ENCODE peak calls at places on chromosomes 16 and 17, in eight cellular contexts. Q is esophagus squamous epithelium, X is mucosa of descending colon, M is PC-3, J is foreskin keratinocyte, H is IMR-90, R is kidney, W is GM13976. B is an unnamed sample.

GRCh38 chr16:66130296-66130910 is 236.1 kb upstream of the CDH5 start:
- DNase-seq in M (peak), R (no peak), X (no peak), W (no peak), H (peak), J (no peak), Q (no peak), B (no peak)

GRCh38 chr17:45092932-45093430 is 31.9 kb downstream of the NMT1 start:
- DNase-seq in J (peak), X (peak), W (no peak), R (peak), M (peak), H (peak), Q (no peak), B (no peak)

GRCh38 chr17:7419833-7420610 is at the start of gene SPEM1:
- DNase-seq in M (no peak), X (no peak), J (no peak), H (no peak), W (no peak), R (no peak), Q (no peak), B (no peak)

GRCh38 chr16:50699345-50700159 is 6.1 kb downstream of the NOD2 start:
- DNase-seq in M (peak), J (peak), H (peak), Q (no peak), R (peak), W (no peak), X (no peak), B (no peak)

GRCh38 chr17:5785867-5786509 is 201.7 kb upstream of the NLRP1 start:
- DNase-seq in H (peak), X (no peak), W (peak), J (no peak), Q (no peak), R (no peak), M (peak), B (peak)

GRCh38 chr16:88764080-88764479 is 20.9 kb downstream of the PIEZO1 start:
- DNase-seq in Q (no peak), X (no peak), J (no peak), R (no peak), H (no peak), W (no peak), M (no peak), B (no peak)

GRCh38 chr16:75660726-75661302 is 13.2 kb downstream of the TERF2IP start:
- DNase-seq in M (no peak), J (no peak), H (no peak), R (no peak), Q (no peak), W (no peak), X (no peak), B (no peak)

GRCh38 chr16:81140930-81141780 is 45.0 kb upstream of the GCSH start:
- DNase-seq in H (no peak), W (no peak), Q (no peak), J (no peak), M (peak), X (no peak), R (no peak), B (no peak)

GRCh38 chr16:9345046-9345445 is 253.6 kb downstream of the HAPSTR1 start:
- DNase-seq in R (no peak), X (no peak), H (no peak), Q (no peak), M (no peak), W (no peak), J (no peak), B (no peak)

GRCh38 chr17:68089881-68090280 is 54.3 kb downstream of the KPNA2 start:
- DNase-seq in W (peak), J (no peak), H (peak), M (peak), Q (no peak), X (peak), R (no peak), B (no peak)

GRCh38 chr17:50279181-50279526 is 4.9 kb downstream of the TMEM92 start:
- DNase-seq in Q (no peak), W (no peak), H (peak), X (no peak), R (no peak), J (no peak), M (peak), B (no peak)

GRCh38 chr16:88768041-88768876 is 16.8 kb downstream of the PIEZO1 start:
- DNase-seq in X (no peak), R (peak), J (no peak), M (no peak), H (peak), Q (no peak), W (no peak), B (no peak)

GRCh38 chr17:73359987-73360410 is 48.2 kb upstream of the CDC42EP4 start:
- DNase-seq in Q (no peak), W (no peak), X (peak), R (peak), J (no peak), H (no peak), M (peak), B (no peak)

GRCh38 chr17:82713015-82713723 is 3.3 kb upstream of the FN3KRP start:
- DNase-seq in Q (no peak), W (no peak), R (peak), J (no peak), M (no peak), H (no peak), X (no peak), B (no peak)

GRCh38 chr17:57461082-57461481 is 204.8 kb downstream of the MSI2 start:
- DNase-seq in Q (no peak), R (no peak), J (peak), W (no peak), X (no peak), H (peak), M (no peak), B (no peak)

GRCh38 chr16:23597003-23597756 is 1.1 kb upstream of the NDUFAB1 start:
- DNase-seq in R (no peak), X (peak), W (peak), J (no peak), M (peak), Q (no peak), H (no peak), B (peak)

GRCh38 chr16:53821957-53822625 is 118.1 kb downstream of the FTO start:
- DNase-seq in X (no peak), R (no peak), J (peak), Q (no peak), W (no peak), H (peak), M (peak), B (no peak)

GRCh38 chr17:67718325-67718941 is 697 bp downstream of the NOL11 start:
- DNase-seq in R (no peak), Q (no peak), W (peak), H (peak), M (peak), J (peak), X (no peak), B (peak)

GRCh38 chr16:75066861-75067447 is 49.6 kb downstream of the LDHD start:
- DNase-seq in J (no peak), W (no peak), X (no peak), Q (no peak), M (no peak), H (no peak), R (no peak), B (no peak)

GRCh38 chr16:88442811-88443576 is 10.1 kb upstream of the ZFPM1 start:
- DNase-seq in H (peak), W (peak), M (peak), Q (no peak), R (peak), J (no peak), X (peak), B (peak)

GRCh38 chr17:50534222-50534978 is 1.9 kb downstream of the EPN3 start:
- DNase-seq in H (no peak), Q (no peak), M (peak), X (peak), R (peak), J (no peak), W (no peak), B (no peak)

GRCh38 chr17:46949291-46950174 is 26.6 kb downstream of the GOSR2 start:
- DNase-seq in Q (no peak), X (no peak), H (peak), W (no peak), J (no peak), M (peak), R (no peak), B (no peak)

GRCh38 chr17:79732804-79733691 is 2.3 kb downstream of the ENPP7 start:
- DNase-seq in Q (no peak), J (no peak), R (no peak), X (peak), W (peak), H (no peak), M (no peak), B (peak)

GRCh38 chr17:65742433-65743312 is 181.2 kb upstream of the AXIN2 start:
- DNase-seq in J (peak), M (peak), X (no peak), W (no peak), H (peak), Q (no peak), R (no peak), B (no peak)

GRCh38 chr17:17740627-17741237 is 59.5 kb downstream of the RAI1 start:
- DNase-seq in M (no peak), Q (no peak), H (no peak), J (no peak), W (no peak), R (no peak), X (no peak), B (no peak)

GRCh38 chr16:87207965-87208364 is 109.2 kb downstream of the C16orf95 start:
- DNase-seq in R (no peak), X (no peak), H (no peak), Q (no peak), J (no peak), W (no peak), M (no peak), B (no peak)

GRCh38 chr17:72515291-72516065 is 394.7 kb downstream of the SOX9 start:
- DNase-seq in Q (no peak), W (no peak), M (no peak), H (peak), J (no peak), X (peak), R (no peak), B (no peak)

GRCh38 chr16:70804153-70804728 is 3.3 kb upstream of the VAC14 start:
- DNase-seq in R (no peak), W (no peak), J (peak), X (no peak), M (peak), Q (no peak), H (peak), B (no peak)

GRCh38 chr17:43431741-43432523 is 33.1 kb downstream of the ARL4D start:
- DNase-seq in X (no peak), R (peak), W (no peak), J (no peak), Q (no peak), M (no peak), H (peak), B (no peak)

GRCh38 chr16:79885320-79885719 is 284.8 kb upstream of the MAF start:
- DNase-seq in J (peak), M (no peak), R (no peak), Q (no peak), H (no peak), X (no peak), W (no peak), B (no peak)

GRCh38 chr16:59881366-59881765 is 1147.2 kb upstream of the GOT2 start:
- DNase-seq in M (no peak), R (no peak), W (no peak), H (no peak), X (no peak), Q (no peak), J (no peak), B (no peak)

GRCh38 chr17:34623856-34624766 is 44.7 kb downstream of the TMEM132E start:
- DNase-seq in X (no peak), Q (no peak), R (no peak), H (no peak), W (no peak), J (no peak), M (no peak), B (no peak)

GRCh38 chr16:1162701-1163566 is 10.0 kb downstream of the CACNA1H start:
- DNase-seq in H (no peak), W (no peak), R (no peak), Q (no peak), J (no peak), M (no peak), X (no peak), B (no peak)

GRCh38 chr17:50920891-50921595 is 54.9 kb upstream of the TOB1 start:
- DNase-seq in X (peak), W (no peak), R (peak), H (no peak), J (no peak), Q (no peak), M (no peak), B (no peak)

GRCh38 chr16:143456-143855 is 5.0 kb upstream of the NPRL3 start:
- DNase-seq in R (no peak), W (no peak), H (no peak), J (no peak), M (no peak), X (no peak), Q (no peak), B (no peak)

GRCh38 chr17:80725532-80725931 is 180.9 kb downstream of the RPTOR start:
- DNase-seq in H (no peak), M (no peak), R (no peak), W (no peak), Q (no peak), J (no peak), X (no peak), B (no peak)

GRCh38 chr16:69057400-69058378 is 47.8 kb upstream of the HAS3 start:
- DNase-seq in Q (no peak), H (peak), W (peak), R (no peak), J (peak), M (peak), X (no peak), B (peak)

GRCh38 chr17:41687828-41688640 is 651 bp upstream of the EIF1 start:
- DNase-seq in H (peak), W (no peak), Q (no peak), J (no peak), M (peak), R (peak), X (peak), B (no peak)

GRCh38 chr17:79417589-79417988 is 193.3 kb downstream of the RBFOX3 start:
- DNase-seq in H (no peak), J (no peak), X (no peak), Q (no peak), W (no peak), R (no peak), M (no peak), B (no peak)

GRCh38 chr16:73122604-73123386 is 74.9 kb upstream of the ZFHX3 start:
- DNase-seq in M (no peak), R (no peak), H (no peak), Q (no peak), J (no peak), W (no peak), X (no peak), B (peak)

GRCh38 chr16:73126453-73126853 is 78.5 kb upstream of the ZFHX3 start:
- DNase-seq in M (no peak), W (no peak), H (peak), X (no peak), J (no peak), R (no peak), Q (no peak), B (no peak)

GRCh38 chr16:73125860-73126259 is 77.9 kb upstream of the ZFHX3 start:
- DNase-seq in J (no peak), R (no peak), Q (no peak), H (peak), X (no peak), M (peak), W (no peak), B (no peak)

GRCh38 chr16:73124097-73124652 is 76.2 kb upstream of the ZFHX3 start:
- DNase-seq in Q (no peak), X (no peak), H (peak), R (no peak), J (peak), M (no peak), W (no peak), B (no peak)

DNA sequence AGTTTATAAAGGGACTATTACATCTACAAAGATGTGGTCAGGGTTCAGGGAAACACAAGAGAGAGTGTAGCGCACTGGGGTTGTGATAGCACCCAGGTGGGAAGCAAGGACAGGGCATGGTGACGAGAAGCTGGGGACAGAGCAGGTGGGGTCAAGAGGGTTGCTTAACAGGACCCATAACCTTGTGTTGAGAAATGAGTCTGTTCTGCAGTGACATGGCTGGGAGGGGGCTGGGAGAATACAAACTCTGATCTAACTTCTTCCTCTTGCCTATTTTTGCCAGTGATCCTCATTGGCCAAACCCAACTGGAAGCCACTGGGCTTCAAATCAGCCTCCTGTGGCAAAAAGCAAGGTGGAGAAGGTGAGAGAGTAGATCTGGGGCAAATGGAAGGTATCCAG is 76.7 kb upstream of the ZFHX3 start:
- DNase-seq in H (no peak), X (no peak), W (no peak), J (no peak), R (no peak), M (no peak), Q (no peak), B (no peak)
- TF ChIP-seq CTCF in H (no peak), X (no peak), W (no peak), J (no peak), R (no peak), M (no peak), Q (no peak), B (no peak)

GRCh38 chr16:30787613-30788378 is 791 bp upstream of the ZNF629 start:
- DNase-seq in W (no peak), X (no peak), R (no peak), M (no peak), Q (no peak), J (no peak), H (no peak), B (no peak)
- TF ChIP-seq CTCF in W (no peak), X (no peak), R (no peak), M (no peak), Q (no peak), J (no peak), H (no peak), B (no peak)

DNA sequence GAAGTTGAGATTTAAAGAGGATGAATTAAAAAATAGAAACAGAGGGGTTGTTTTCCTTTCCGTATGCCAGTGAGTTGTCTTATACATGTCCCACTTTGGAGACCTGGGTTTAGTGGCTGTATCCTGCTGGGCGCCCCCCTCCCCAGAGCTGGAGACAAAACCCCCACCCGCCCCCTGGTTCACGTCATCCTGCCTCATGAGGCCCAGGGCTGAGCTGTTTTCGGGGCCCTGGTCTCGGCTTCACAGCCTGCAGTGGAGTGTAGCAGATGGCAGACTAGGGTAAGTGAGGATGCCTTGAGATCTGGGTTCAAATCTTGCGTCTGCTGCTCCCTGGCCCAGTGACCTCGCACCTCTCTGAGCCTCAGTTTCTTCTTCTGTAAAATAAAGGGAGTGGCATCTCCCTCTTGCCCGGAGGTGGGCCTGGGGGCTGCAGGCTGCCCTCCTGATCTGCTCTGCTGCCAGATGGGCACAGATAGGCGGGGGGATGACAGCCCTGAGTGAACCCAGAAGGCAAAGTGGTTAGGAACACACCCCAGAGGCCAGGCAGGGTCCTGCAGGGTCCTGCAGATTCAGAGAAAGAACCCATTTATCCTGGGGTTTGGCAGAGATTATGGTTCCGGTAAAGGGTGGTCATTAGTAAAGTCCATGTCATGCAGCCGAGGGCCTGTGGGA is 45.1 kb downstream of the SOCS3 start:
- DNase-seq in R (peak), W (no peak), H (no peak), J (no peak), M (no peak), Q (no peak), X (no peak), B (no peak)
- TF ChIP-seq CTCF in R (no peak), W (no peak), H (no peak), J (no peak), M (no peak), Q (no peak), X (no peak), B (no peak)

DNA sequence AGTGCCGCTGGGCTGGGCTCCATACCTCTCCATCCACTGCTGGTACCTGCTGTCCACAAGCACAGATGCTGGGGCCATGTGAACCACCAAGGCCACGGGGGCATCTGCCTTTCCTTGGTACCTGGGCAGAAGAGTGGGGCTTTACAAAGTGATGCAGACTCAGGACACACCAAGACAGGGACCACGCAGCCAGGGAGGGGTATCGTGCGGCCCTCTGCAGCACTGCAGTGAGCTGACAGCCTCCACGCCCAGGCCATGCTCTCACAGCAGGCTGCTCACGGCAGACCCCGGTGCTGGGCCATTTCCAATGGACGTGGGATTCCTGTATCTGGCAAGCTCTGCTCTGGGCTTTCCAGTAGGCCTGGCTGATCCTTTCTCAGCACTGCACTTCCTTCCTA is 14.4 kb downstream of the ELAC2 start:
- DNase-seq in W (no peak), Q (no peak), M (no peak), J (no peak), R (peak), H (no peak), X (no peak), B (no peak)
- TF ChIP-seq CTCF in W (no peak), Q (no peak), M (no peak), J (no peak), R (no peak), H (no peak), X (no peak), B (no peak)

GRCh38 chr17:39687546-39688474 is at the start of gene PGAP3:
- DNase-seq in W (peak), X (peak), J (peak), M (peak), R (peak), H (peak), Q (no peak), B (peak)
- TF ChIP-seq CTCF in W (no peak), X (no peak), J (peak), M (no peak), R (no peak), H (peak), Q (no peak), B (no peak)

GRCh38 chr17:62899349-62899748 is 66.7 kb upstream of the TANC2 start:
- DNase-seq in J (no peak), M (no peak), H (no peak), Q (no peak), X (peak), R (no peak), W (no peak), B (no peak)
- TF ChIP-seq CTCF in J (no peak), M (no peak), H (no peak), Q (no peak), X (no peak), R (no peak), W (no peak), B (no peak)